ENCODE peak calls at places on chromosomes 11 and 22, in four cellular contexts. One of them, this sample, is unnamed.
A peak's percentile ranks its signal among the peaks of the same experiment; 100 is the strongest.

GRCh38 chr11:31711137-31711536 is 100.0 kb downstream of the PAX6 start:
- DNase-seq in Peyer's patch: no peak
- DNase-seq in IMR-90: no peak
- DNase-seq in transverse colon: no peak
- DNase-seq in this sample: no peak

GRCh38 chr11:1230121-1230455 is 7.2 kb downstream of the MUC5B start:
- DNase-seq in Peyer's patch: no peak
- DNase-seq in transverse colon: no peak
- DNase-seq in IMR-90: no peak
- DNase-seq in this sample: no peak

GRCh38 chr22:23292453-23293350 is 112.4 kb downstream of the BCR start:
- DNase-seq in IMR-90: no peak
- DNase-seq in transverse colon: no peak
- DNase-seq in Peyer's patch: no peak
- DNase-seq in this sample: no peak

GRCh38 chr11:121649798-121650197 is 197.0 kb upstream of the SORL1-AS1 start:
- DNase-seq in IMR-90: peak; percentile 41
- DNase-seq in transverse colon: no peak
- DNase-seq in Peyer's patch: no peak
- DNase-seq in this sample: no peak

GRCh38 chr11:125166347-125166841 is 1.8 kb downstream of the PKNOX2 start:
- DNase-seq in transverse colon: no peak
- DNase-seq in IMR-90: no peak
- DNase-seq in Peyer's patch: no peak
- DNase-seq in this sample: peak; percentile 29

GRCh38 chr11:86990520-86990919 is 35.3 kb upstream of the FZD4 start:
- DNase-seq in IMR-90: peak; percentile 79
- DNase-seq in Peyer's patch: no peak
- DNase-seq in transverse colon: no peak
- DNase-seq in this sample: no peak

GRCh38 chr11:117495357-117495756 is 167.7 kb downstream of the CEP164 start:
- DNase-seq in transverse colon: no peak
- DNase-seq in IMR-90: no peak
- DNase-seq in Peyer's patch: no peak
- DNase-seq in this sample: no peak

GRCh38 chr11:33598426-33599069 is 102.1 kb downstream of the C11orf91 start:
- DNase-seq in IMR-90: no peak
- DNase-seq in Peyer's patch: no peak
- DNase-seq in transverse colon: no peak
- DNase-seq in this sample: no peak

GRCh38 chr11:79121351-79121750 is 319.5 kb downstream of the TENM4 start:
- DNase-seq in Peyer's patch: no peak
- DNase-seq in IMR-90: peak; percentile 19
- DNase-seq in transverse colon: no peak
- DNase-seq in this sample: no peak

GRCh38 chr22:48488611-48489456 is 1338.8 kb downstream of the BRD1 start:
- DNase-seq in transverse colon: no peak
- DNase-seq in Peyer's patch: no peak
- DNase-seq in IMR-90: no peak
- DNase-seq in this sample: no peak

GRCh38 chr11:97015327-97015726 is 625.5 kb downstream of the JRKL start:
- DNase-seq in transverse colon: no peak
- DNase-seq in IMR-90: no peak
- DNase-seq in Peyer's patch: no peak
- DNase-seq in this sample: no peak

GRCh38 chr11:91066648-91067047 is 843.8 kb upstream of the CHORDC1 start:
- DNase-seq in Peyer's patch: no peak
- DNase-seq in transverse colon: no peak
- DNase-seq in IMR-90: no peak
- DNase-seq in this sample: no peak

GRCh38 chr11:128304666-128305485 is 282.5 kb downstream of the ETS1 start:
- DNase-seq in Peyer's patch: no peak
- DNase-seq in IMR-90: no peak
- DNase-seq in transverse colon: no peak
- DNase-seq in this sample: no peak

GRCh38 chr11:16780146-16780545 is 41.7 kb downstream of the C11orf58 start:
- DNase-seq in IMR-90: no peak
- DNase-seq in Peyer's patch: no peak
- DNase-seq in transverse colon: no peak
- DNase-seq in this sample: no peak

GRCh38 chr22:38733329-38734202 is 22.2 kb downstream of the SUN2 start:
- DNase-seq in transverse colon: peak; percentile 70
- DNase-seq in Peyer's patch: peak; percentile 56
- DNase-seq in IMR-90: peak; percentile 55
- DNase-seq in this sample: no peak

GRCh38 chr11:117851852-117852251 is 24.6 kb downstream of the FXYD6 start:
- DNase-seq in transverse colon: no peak
- DNase-seq in Peyer's patch: no peak
- DNase-seq in IMR-90: no peak
- DNase-seq in this sample: no peak

GRCh38 chr11:72525466-72525865 is 91.1 kb upstream of the CLPB start:
- DNase-seq in Peyer's patch: no peak
- DNase-seq in transverse colon: no peak
- DNase-seq in IMR-90: no peak
- DNase-seq in this sample: no peak

GRCh38 chr11:102115557-102115956 is 5.3 kb downstream of the YAP1 start:
- DNase-seq in IMR-90: peak; percentile 79
- DNase-seq in transverse colon: peak; percentile 9
- DNase-seq in Peyer's patch: no peak
- DNase-seq in this sample: no peak

GRCh38 chr11:118924591-118925585 is 838 bp downstream of the BCL9L start:
- DNase-seq in IMR-90: peak; percentile 33
- DNase-seq in Peyer's patch: peak; percentile 61
- DNase-seq in transverse colon: peak; percentile 64
- DNase-seq in this sample: peak; percentile 84

GRCh38 chr11:8262552-8263108 is 1.0 kb downstream of the LMO1 start:
- DNase-seq in Peyer's patch: no peak
- DNase-seq in transverse colon: peak; percentile 17
- DNase-seq in IMR-90: peak; percentile 55
- DNase-seq in this sample: peak; percentile 63

GRCh38 chr11:110710520-110711381 is 1.5 kb downstream of the ARHGAP20 start:
- DNase-seq in transverse colon: peak; percentile 40
- DNase-seq in Peyer's patch: peak; percentile 16
- DNase-seq in IMR-90: peak; percentile 51
- DNase-seq in this sample: peak; percentile 4

GRCh38 chr11:125376856-125377255 is 119.2 kb downstream of the FEZ1 start:
- DNase-seq in Peyer's patch: no peak
- DNase-seq in IMR-90: no peak
- DNase-seq in transverse colon: no peak
- DNase-seq in this sample: no peak

GRCh38 chr11:35337919-35338316 is 81.4 kb downstream of the SLC1A2 start:
- DNase-seq in Peyer's patch: no peak
- DNase-seq in transverse colon: no peak
- DNase-seq in IMR-90: no peak
- DNase-seq in this sample: no peak

GRCh38 chr11:128632151-128632791 is 44.9 kb upstream of the ETS1 start:
- DNase-seq in IMR-90: peak; percentile 74
- DNase-seq in transverse colon: peak; percentile 43
- DNase-seq in Peyer's patch: no peak
- DNase-seq in this sample: no peak

GRCh38 chr11:36010010-36010740 is 66.3 kb downstream of the LDLRAD3 start:
- DNase-seq in transverse colon: no peak
- DNase-seq in Peyer's patch: no peak
- DNase-seq in IMR-90: peak; percentile 57
- DNase-seq in this sample: no peak

GRCh38 chr11:76810151-76810853 is 27.1 kb downstream of the TSKU start:
- DNase-seq in transverse colon: peak; percentile 64
- DNase-seq in Peyer's patch: no peak
- DNase-seq in IMR-90: no peak
- DNase-seq in this sample: no peak

GRCh38 chr22:48376428-48376827 is 1451.2 kb downstream of the BRD1 start:
- DNase-seq in IMR-90: no peak
- DNase-seq in transverse colon: no peak
- DNase-seq in Peyer's patch: no peak
- DNase-seq in this sample: no peak

GRCh38 chr22:36478966-36479365 is 2.5 kb downstream of the TXN2 start:
- DNase-seq in transverse colon: no peak
- DNase-seq in IMR-90: no peak
- DNase-seq in Peyer's patch: no peak
- DNase-seq in this sample: no peak

GRCh38 chr11:92941676-92942571 is 27.5 kb upstream of the MTNR1B start:
- DNase-seq in IMR-90: peak; percentile 50
- DNase-seq in Peyer's patch: no peak
- DNase-seq in transverse colon: no peak
- DNase-seq in this sample: peak; percentile 30

GRCh38 chr11:2933376-2934056 is 4.3 kb upstream of the PHLDA2 start:
- DNase-seq in IMR-90: peak; percentile 75
- DNase-seq in transverse colon: peak; percentile 70
- DNase-seq in Peyer's patch: no peak
- DNase-seq in this sample: no peak
- TF ChIP-seq POLR2A in IMR-90: peak; percentile 29
- TF ChIP-seq POLR2A in transverse colon: no peak
- TF ChIP-seq POLR2A in Peyer's patch: no peak
- TF ChIP-seq POLR2A in this sample: no peak

DNA sequence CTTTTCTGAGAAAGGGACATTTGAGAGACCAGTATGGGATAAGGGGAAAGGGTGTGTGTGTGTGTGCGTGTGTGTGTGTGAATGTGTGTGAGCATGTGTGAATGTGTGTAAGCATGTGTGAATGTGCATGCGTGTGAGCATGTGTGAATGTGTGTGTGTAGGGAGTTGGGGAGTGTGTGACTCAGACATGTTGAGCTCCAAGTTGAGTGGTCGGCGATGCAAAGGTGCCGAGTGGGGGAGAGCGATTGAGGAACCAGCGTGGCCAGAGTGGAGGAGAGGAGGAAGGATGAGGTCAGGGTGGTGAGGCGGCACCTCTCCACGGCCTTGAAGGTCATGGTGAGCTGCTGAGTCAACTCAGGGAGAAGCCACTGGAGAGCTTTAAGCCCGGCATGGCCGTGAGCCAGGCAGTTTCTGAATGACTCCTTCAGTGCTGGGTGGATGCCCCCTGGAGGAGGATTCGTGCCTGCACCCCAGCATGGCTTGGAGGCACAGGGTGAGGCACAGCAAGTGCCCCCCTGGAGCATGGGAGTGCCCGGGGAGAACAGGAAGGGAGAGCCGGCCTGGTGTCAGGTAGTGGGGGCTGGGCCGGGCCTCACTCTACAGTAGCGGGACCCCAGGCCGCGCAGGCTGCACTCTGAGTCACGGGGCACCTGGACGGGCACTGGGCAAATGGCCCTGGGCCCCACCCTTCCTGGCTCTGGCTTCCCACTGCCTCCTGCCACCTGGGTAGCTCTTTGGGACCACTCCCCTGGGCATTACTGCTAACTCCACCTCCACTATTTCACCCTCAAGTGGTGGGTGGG is 8.2 kb upstream of the CCDC88B start:
- DNase-seq in IMR-90: peak; percentile 87
- DNase-seq in transverse colon: peak; percentile 92
- DNase-seq in Peyer's patch: peak; percentile 73
- DNase-seq in this sample: peak; percentile 78
- TF ChIP-seq POLR2A in IMR-90: no peak
- TF ChIP-seq POLR2A in transverse colon: no peak
- TF ChIP-seq POLR2A in Peyer's patch: no peak
- TF ChIP-seq POLR2A in this sample: no peak

GRCh38 chr22:46263208-46263575 is at the start of gene PKDREJ:
- DNase-seq in transverse colon: no peak
- DNase-seq in IMR-90: no peak
- DNase-seq in Peyer's patch: no peak
- DNase-seq in this sample: no peak

GRCh38 chr22:46269564-46269963 is 1.8 kb downstream of the TTC38 start:
- DNase-seq in transverse colon: no peak
- DNase-seq in Peyer's patch: no peak
- DNase-seq in IMR-90: no peak
- DNase-seq in this sample: no peak

GRCh38 chr22:46272196-46272595 is 4.4 kb downstream of the TTC38 start:
- DNase-seq in Peyer's patch: no peak
- DNase-seq in transverse colon: no peak
- DNase-seq in IMR-90: no peak
- DNase-seq in this sample: no peak

GRCh38 chr22:46262449-46263207 is 515 bp downstream of the PKDREJ start:
- DNase-seq in IMR-90: peak; percentile 35
- DNase-seq in transverse colon: peak; percentile 71
- DNase-seq in Peyer's patch: peak; percentile 55
- DNase-seq in this sample: no peak

DNA sequence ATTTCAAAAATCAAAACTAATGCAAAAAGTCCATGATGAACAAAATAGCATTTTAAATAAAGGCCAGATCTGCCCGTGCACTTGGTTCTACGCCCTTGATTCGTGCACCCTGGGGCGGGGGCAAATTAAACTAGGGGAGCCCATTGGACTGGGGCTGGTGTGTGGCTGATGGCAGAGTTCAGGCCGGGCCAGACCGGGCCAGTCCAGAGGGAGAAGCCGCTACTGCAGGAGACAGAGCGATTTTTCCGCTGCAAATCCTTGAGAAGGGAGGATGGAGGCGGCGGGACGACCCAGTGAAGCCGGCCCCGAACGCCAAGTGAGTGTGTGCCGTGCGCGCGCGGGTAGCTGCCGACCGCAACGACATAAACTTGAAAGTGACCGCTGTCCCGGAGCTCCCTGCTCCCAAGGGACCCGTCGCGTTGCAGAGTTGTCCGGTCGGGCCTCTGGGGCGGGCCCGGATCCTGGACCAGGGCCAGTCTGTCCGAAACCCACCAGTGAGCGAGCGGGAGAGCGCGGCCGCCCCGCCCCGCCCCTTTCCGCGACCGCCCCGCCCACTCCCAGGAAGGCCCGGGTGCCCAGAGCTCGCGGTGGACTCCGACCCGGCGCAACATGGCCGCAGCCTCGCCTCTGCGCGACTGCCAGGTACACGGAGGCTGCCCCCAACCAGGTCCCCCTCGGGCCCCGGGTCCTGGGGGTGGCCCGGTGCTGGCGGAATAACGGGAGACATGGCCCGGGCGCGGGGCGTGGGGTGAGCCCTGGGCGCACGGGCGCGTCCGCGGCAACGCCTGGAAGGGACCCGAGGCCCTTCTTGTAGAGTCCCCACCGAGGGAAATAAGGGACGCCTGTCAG is at the start of gene TTC38:
- DNase-seq in transverse colon: peak; percentile 94
- DNase-seq in Peyer's patch: peak; percentile 68
- DNase-seq in IMR-90: peak; percentile 60
- DNase-seq in this sample: peak; percentile 90
- TF ChIP-seq POLR2A in transverse colon: peak; percentile 83
- TF ChIP-seq POLR2A in Peyer's patch: peak; percentile 90
- TF ChIP-seq POLR2A in IMR-90: peak; percentile 37
- TF ChIP-seq POLR2A in this sample: no peak

DNA sequence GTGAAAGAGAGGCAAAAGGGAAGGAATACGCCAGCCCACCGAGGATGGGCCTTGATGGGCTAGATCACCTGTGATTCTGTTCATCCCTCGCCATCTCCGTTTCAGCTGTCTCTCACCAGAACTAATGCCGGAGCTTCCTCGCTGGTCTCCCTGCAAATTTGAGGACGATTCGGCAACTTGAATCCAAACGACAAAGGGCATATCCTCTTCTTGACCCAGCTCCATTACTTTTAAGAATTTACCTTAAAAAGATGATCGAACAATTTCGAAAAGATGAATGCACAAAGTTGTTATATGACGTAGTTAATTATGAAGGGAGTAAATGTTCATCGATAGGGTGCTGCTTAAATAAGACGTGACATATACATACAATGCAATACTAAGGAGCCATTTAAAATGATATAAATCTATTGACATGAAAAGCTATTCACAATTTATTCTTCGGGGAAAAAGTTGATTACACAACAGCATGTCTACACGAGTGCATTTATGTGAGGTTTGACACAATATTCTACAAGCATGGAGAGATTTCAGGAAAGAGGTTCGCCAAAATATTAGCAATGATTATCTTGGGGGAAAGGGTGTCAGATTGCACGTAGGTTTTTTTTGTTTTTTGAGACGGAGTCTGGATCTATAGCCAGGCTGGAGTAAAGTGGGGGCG is 937 bp upstream of the FAM168A start:
- DNase-seq in transverse colon: no peak
- DNase-seq in Peyer's patch: no peak
- DNase-seq in IMR-90: no peak
- DNase-seq in this sample: no peak
- TF ChIP-seq POLR2A in transverse colon: no peak
- TF ChIP-seq POLR2A in Peyer's patch: no peak
- TF ChIP-seq POLR2A in IMR-90: no peak
- TF ChIP-seq POLR2A in this sample: no peak

This sample was measured in GM12891.